ENCODE peak calls at places on chromosomes 3 and 15, in ten cellular contexts. X is OCI-LY7, Z is astrocyte of the spinal cord, S is left ventricle myocardium inferior, I is psoas muscle, W is thoracic aorta, K is foreskin fibroblast, D is aorta, H is sigmoid colon, P is neuronal stem cell. B is an unnamed sample.

GRCh38 chr3:175146258-175146657 is 287.1 kb downstream of the NAALADL2 start:
- DNase-seq in I (no peak), Z (peak), W (no peak), D (no peak), X (no peak), P (no peak), S (no peak), H (no peak), K (peak), B (no peak)

GRCh38 chr3:141875374-141875892 is 1.0 kb upstream of the ATP1B3 start:
- DNase-seq in D (peak), S (peak), I (peak), K (peak), P (peak), Z (peak), X (peak), H (peak), W (peak), B (peak)

GRCh38 chr3:114518409-114518808 is 224.6 kb downstream of the TIGIT start:
- DNase-seq in I (no peak), H (no peak), W (no peak), X (no peak), P (no peak), Z (no peak), K (no peak), D (no peak), S (no peak), B (no peak)

GRCh38 chr3:196181127-196181546 is 30.1 kb downstream of the ZDHHC19 start:
- DNase-seq in D (no peak), H (no peak), K (no peak), P (no peak), S (no peak), X (no peak), W (no peak), I (no peak), Z (no peak), B (no peak)

GRCh38 chr15:44654858-44655257 is 8.6 kb downstream of the SPG11 start:
- DNase-seq in D (no peak), X (no peak), I (no peak), S (no peak), W (no peak), P (no peak), H (no peak), K (peak), Z (no peak), B (no peak)

GRCh38 chr3:170485696-170486095 is 67.0 kb downstream of the CLDN11 start:
- DNase-seq in P (no peak), K (no peak), X (no peak), Z (no peak), H (no peak), W (no peak), S (no peak), D (no peak), I (no peak), B (no peak)

GRCh38 chr3:136860541-136860940 is 1.5 kb upstream of the NCK1 start:
- DNase-seq in D (no peak), K (peak), X (peak), P (peak), I (no peak), Z (peak), W (no peak), H (no peak), S (no peak), B (no peak)

GRCh38 chr3:81684739-81685395 is 76.6 kb downstream of the GBE1 start:
- DNase-seq in X (no peak), W (no peak), Z (peak), K (peak), H (no peak), S (no peak), D (no peak), P (no peak), I (no peak), B (no peak)

GRCh38 chr3:15758297-15758696 is 39.5 kb downstream of the ANKRD28 start:
- DNase-seq in S (no peak), H (no peak), I (no peak), D (no peak), W (no peak), K (no peak), P (no peak), X (no peak), Z (no peak), B (no peak)

GRCh38 chr3:126551839-126552687 is 6.7 kb downstream of the C3orf22 start:
- DNase-seq in W (no peak), I (no peak), S (no peak), P (no peak), D (peak), X (no peak), Z (no peak), H (peak), K (no peak), B (no peak)

GRCh38 chr3:127342735-127343134 is 54.9 kb upstream of the PRR20G start:
- DNase-seq in H (no peak), S (no peak), Z (no peak), D (no peak), K (no peak), X (no peak), I (no peak), P (peak), W (no peak), B (no peak)

GRCh38 chr15:37877851-37878577 is 56.4 kb upstream of the TMCO5A start:
- DNase-seq in S (no peak), K (peak), P (no peak), W (no peak), Z (peak), D (no peak), X (no peak), I (no peak), H (no peak), B (no peak)

GRCh38 chr3:52774901-52775864 is 2.2 kb upstream of the ITIH1 start:
- DNase-seq in P (no peak), X (no peak), H (peak), I (no peak), K (no peak), Z (no peak), S (no peak), W (no peak), D (peak), B (no peak)

GRCh38 chr3:115659253-115659652 is 35.9 kb downstream of the GAP43 start:
- DNase-seq in Z (no peak), W (no peak), P (no peak), K (peak), X (peak), I (no peak), H (no peak), S (no peak), D (no peak), B (no peak)
- H3K4me3 ChIP-seq in Z (no peak), W (peak), P (no peak), K (peak), X (peak), I (peak), H (peak), S (peak), D (peak), B (peak)

GRCh38 chr15:58065011-58065444 is 483 bp downstream of the ALDH1A2 start:
- DNase-seq in D (peak), W (no peak), Z (no peak), S (peak), X (no peak), I (peak), K (peak), H (peak), P (peak), B (no peak)
- H3K4me3 ChIP-seq in D (no peak), W (peak), Z (no peak), S (peak), X (no peak), I (peak), K (no peak), H (no peak), P (no peak), B (peak)

DNA sequence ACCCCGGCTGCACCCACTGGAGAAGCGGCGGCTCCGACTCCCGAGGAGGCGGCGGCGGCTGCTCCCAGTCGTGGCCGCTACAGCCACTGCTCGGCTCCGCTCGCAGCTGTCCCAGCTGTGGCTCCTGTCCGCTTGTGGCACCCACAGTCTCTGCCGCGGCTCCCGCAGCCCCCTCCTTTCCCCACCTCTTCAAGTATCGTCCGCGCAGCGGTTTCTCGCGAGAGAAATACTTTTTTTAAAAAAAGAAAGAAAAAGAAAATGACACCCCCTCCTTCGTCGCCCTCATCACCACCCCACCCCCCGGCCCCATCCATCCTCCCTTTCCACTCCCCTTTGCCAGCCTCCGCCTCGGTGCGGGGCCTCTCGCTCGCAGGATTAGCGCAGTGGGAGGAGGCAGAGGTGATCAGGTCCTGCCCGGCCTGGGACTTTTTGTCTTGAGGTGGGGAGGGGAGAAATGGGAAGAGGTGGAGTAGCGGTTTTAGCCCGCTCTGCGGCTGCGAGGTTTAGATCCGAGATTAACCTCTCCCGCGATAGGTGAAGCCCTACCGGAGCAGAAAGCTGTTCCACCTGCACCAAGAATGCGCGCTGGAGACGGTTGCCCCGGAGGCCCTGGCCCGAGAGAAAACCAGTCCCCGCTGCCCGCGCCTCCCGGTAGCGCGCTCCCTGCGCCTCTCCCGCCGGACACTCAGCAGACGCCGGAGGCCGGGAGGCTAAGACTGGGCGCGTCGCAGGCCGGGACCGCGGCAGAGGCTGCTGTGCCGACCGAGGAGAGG is at the start of gene FBN1:
- DNase-seq in X (no peak), K (peak), I (peak), H (peak), P (peak), S (peak), W (peak), D (peak), Z (peak), B (peak)
- H3K4me3 ChIP-seq in X (no peak), K (peak), I (peak), H (peak), P (peak), S (peak), W (peak), D (peak), Z (peak), B (peak)

GRCh38 chr15:90413411-90414379 is 25.7 kb downstream of the IQGAP1 start:
- DNase-seq in D (no peak), I (no peak), X (no peak), W (no peak), K (peak), Z (peak), S (no peak), P (no peak), H (no peak), B (no peak)
- H3K4me3 ChIP-seq in D (no peak), I (no peak), X (no peak), W (peak), K (no peak), Z (no peak), S (peak), P (no peak), H (no peak), B (no peak)

GRCh38 chr15:63372753-63373152 is 8.9 kb downstream of the CA12 start:
- DNase-seq in Z (peak), K (peak), H (peak), W (no peak), D (no peak), I (no peak), P (no peak), S (no peak), X (no peak), B (no peak)
- H3K4me3 ChIP-seq in Z (no peak), K (no peak), H (no peak), W (no peak), D (no peak), I (no peak), P (no peak), S (no peak), X (no peak), B (no peak)

DNA sequence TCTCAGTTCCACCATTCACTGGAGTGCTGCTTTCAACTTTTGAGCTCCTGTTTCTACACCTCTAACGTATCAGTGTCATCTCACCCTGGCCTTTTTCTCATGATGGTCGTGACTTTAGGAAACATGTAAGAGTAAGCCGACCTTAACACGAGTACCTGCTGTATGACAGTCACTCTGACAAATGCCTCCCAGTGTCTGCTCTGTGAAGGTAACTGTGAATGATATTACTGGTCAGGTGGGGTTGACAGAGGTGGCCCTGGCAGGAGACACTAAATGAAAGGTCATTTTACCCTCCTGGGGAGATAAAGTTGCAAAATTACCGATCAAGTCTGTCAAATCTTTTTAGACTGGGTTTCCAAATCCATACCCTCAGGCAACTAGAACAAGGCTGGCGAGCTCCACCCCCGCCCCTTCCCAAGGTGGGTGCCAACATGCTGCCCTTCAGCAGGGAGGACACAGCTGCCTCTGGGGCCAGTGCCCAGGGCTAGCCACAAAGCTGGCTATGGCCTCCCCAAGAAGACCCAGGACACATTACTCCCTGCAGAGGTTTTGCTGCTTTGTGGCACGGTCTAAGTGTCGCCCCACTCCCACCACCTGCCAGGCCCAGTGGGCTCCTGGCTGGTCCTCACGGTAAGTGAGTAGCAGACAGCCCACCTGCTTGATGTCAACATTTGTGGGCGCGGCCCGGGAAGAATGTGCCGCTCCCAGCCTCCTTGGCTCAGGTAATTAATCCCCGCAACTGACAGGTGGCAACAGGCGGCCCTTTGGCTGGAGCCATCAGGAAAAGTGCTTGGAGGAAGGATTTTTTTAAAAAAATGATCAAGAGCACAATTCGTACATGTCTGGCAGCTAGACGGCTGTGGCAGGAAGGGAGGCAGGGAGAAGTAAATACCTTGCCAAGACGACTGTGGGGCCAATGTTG is 211.8 kb downstream of the TP63 start:
- DNase-seq in K (no peak), W (no peak), I (peak), D (no peak), X (no peak), Z (no peak), P (no peak), S (no peak), H (no peak), B (no peak)
- H3K4me3 ChIP-seq in K (no peak), W (no peak), I (peak), D (no peak), X (no peak), Z (no peak), P (no peak), S (no peak), H (no peak), B (no peak)

DNA sequence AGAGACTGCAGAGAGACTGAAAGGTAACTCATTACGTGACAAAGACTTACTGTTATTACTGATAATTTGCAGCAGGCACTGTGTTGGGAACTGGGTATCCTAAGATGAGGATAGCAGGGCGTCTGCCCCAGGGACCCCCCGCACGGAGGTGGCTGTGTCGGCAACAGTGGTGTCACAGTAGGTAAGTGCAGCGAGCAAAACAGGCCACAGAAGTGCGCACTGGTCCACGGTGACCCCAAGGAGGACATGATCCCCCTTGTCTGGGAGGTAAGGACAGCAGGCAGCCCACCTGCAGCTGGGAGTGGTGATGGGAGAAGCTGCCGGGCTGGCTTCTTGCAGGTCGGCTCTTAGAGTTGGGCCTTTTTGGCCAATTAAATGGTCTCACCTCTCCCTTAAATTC is 82.9 kb downstream of the FAM43A start:
- DNase-seq in D (no peak), I (no peak), Z (no peak), S (no peak), P (no peak), H (no peak), W (no peak), X (no peak), K (no peak), B (no peak)
- H3K4me3 ChIP-seq in D (no peak), I (peak), Z (no peak), S (peak), P (peak), H (no peak), W (peak), X (no peak), K (no peak), B (no peak)

GRCh38 chr15:64807751-64808222 is 17.7 kb downstream of the PIF1 start:
- DNase-seq in H (peak), Z (no peak), K (no peak), W (no peak), I (no peak), X (no peak), P (no peak), D (no peak), S (no peak), B (no peak)
- H3K4me3 ChIP-seq in H (peak), Z (no peak), K (no peak), W (no peak), I (no peak), X (no peak), P (no peak), D (no peak), S (no peak), B (no peak)

GRCh38 chr15:70024521-70024920 is 73.2 kb downstream of the TLE3 start:
- DNase-seq in Z (no peak), H (no peak), K (no peak), I (no peak), X (no peak), D (no peak), S (no peak), W (no peak), P (no peak), B (no peak)
- H3K4me3 ChIP-seq in Z (no peak), H (no peak), K (no peak), I (no peak), X (no peak), D (no peak), S (no peak), W (no peak), P (no peak), B (peak)

GRCh38 chr15:97652700-97653167 is 307.8 kb upstream of the ARRDC4 start:
- DNase-seq in K (no peak), X (no peak), I (no peak), D (no peak), W (no peak), Z (no peak), S (peak), P (peak), H (no peak), B (no peak)
- H3K4me3 ChIP-seq in K (no peak), X (no peak), I (peak), D (no peak), W (peak), Z (no peak), S (peak), P (peak), H (no peak), B (no peak)

B was measured in esophagus squamous epithelium.